ENCODE peak calls at places on chromosomes 12 and 14, in five cellular contexts. T is transverse colon, U is astrocyte, G is HCT116, P is tibial nerve. D is an unnamed sample.

GRCh38 chr12:62762645-62763044 is 172.3 kb downstream of the PPM1H start:
- DNase-seq in G (no peak), T (no peak), U (no peak), P (no peak), D (no peak)

GRCh38 chr14:72649603-72650227 is 244.2 kb downstream of the DPF3 start:
- DNase-seq in T (no peak), G (no peak), P (no peak), U (no peak), D (no peak)

GRCh38 chr12:62604856-62605255 is 138.2 kb downstream of the MON2 start:
- DNase-seq in T (no peak), U (peak; percentile 51), P (no peak), G (no peak), D (no peak)

GRCh38 chr12:45914090-45914489 is 76.3 kb downstream of the SCAF11 start:
- DNase-seq in T (no peak), G (no peak), P (no peak), U (peak; percentile 77), D (peak; percentile 68)

GRCh38 chr14:83297361-83297760 is 1763.7 kb upstream of the SEL1L start:
- DNase-seq in P (no peak), U (no peak), T (no peak), G (no peak), D (no peak)

GRCh38 chr12:47017901-47018479 is 61.4 kb upstream of the PCED1B start:
- DNase-seq in G (no peak), P (no peak), T (no peak), U (peak; percentile 62), D (no peak)

GRCh38 chr14:68088463-68088862 is 268.9 kb downstream of the RAD51B start:
- DNase-seq in P (no peak), T (no peak), G (peak; percentile 31), U (peak; percentile 71), D (no peak)

GRCh38 chr12:84134797-84135366 is 777.7 kb downstream of the SLC6A15 start:
- DNase-seq in U (no peak), P (no peak), G (no peak), T (no peak), D (no peak)

GRCh38 chr12:66467932-66468331 is 165.6 kb downstream of the HELB start:
- DNase-seq in P (no peak), T (no peak), U (no peak), G (peak; percentile 46), D (no peak)

GRCh38 chr12:4276524-4277204 is 3.1 kb downstream of the CCND2 start:
- DNase-seq in U (peak; percentile 65), G (peak; percentile 67), T (peak; percentile 90), P (peak; percentile 90), D (peak; percentile 7)

GRCh38 chr14:102939820-102940561 is 17.5 kb downstream of the AMN start:
- DNase-seq in U (no peak), P (no peak), T (peak; percentile 73), G (no peak), D (no peak)
- TF ChIP-seq CTCF in U (no peak), P (no peak), T (no peak), G (no peak), D (no peak)

DNA sequence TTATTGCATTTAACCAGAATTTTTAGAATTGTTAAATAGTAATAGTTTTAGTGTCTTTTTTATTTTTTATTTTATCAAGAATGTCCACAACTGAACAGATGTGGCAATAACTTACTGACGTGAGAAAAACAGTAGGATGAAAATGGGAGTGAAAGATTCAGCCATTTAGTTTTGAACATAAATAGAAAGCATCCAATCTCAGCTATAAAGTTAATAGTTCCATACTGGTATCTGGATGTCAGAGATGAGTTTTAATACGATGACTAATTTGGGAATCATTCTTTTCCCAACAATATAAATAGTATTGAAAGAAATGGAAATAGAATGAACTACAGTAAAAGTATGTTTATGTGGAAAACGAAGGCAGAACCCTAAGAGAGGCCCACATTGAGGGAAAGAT is 159.4 kb downstream of the EPS8 start:
- DNase-seq in G (no peak), U (peak; percentile 45), T (no peak), P (no peak), D (peak; percentile 78)
- H3K4me3 ChIP-seq in G (no peak overlapping the region), U (no peak overlapping the region), T (no peak overlapping the region), P (no peak overlapping the region), D (no peak overlapping the region)

DNA sequence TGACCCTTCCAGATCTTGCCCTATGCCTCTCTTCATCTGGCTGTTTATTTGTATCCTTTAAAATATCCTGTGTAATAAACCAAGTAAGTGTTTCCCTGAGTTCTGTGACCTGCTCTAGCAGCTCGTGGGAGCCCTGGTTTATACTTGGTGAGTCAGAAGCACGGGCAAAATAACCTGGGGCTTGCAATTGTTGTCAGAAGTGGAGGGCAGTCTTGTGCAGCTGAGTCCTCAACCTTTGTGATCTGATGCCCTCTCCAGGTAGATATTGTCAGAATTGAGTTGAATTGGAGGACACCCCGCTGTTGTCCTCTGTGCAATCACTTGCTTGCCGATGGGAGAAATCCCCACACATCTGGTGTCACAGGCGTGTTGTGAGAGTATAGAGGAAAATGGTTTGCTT is 62.5 kb upstream of the PRICKLE1 start:
- DNase-seq in T (no peak), U (no peak), P (no peak), G (no peak), D (no peak)
- TF ChIP-seq CTCF in T (no peak), U (no peak), P (no peak), G (no peak), D (no peak)

DNA sequence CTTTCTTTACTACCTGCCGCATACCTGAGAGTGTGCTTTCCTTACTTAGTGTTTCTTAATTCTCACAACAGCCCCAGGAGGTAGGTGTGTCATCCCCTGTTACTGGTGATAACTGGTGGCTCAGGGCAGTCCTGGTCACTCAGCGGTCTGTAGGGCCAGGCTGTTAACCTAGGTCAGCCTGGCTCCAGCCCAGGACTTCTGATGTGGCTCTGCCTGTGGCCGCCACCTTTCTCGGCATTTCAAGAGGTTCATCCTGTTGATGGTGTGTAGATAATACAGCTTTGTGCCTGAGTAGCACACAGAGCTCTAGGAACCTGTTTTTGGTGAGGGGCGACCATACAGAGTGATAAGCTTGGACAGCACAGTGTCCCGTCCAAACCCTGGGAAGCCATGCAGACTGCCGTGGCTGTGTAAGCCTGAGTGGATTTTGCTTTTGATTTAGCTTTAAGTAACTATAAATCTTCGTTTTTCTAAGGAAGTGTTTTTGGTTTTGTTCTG is 11.9 kb upstream of the DNAH10 start:
- DNase-seq in G (no peak), T (no peak), U (no peak), P (no peak), D (no peak)
- H3K4me3 ChIP-seq in G (no peak overlapping the region), T (no peak overlapping the region), U (no peak overlapping the region), P (no peak overlapping the region), D (no peak overlapping the region)

DNA sequence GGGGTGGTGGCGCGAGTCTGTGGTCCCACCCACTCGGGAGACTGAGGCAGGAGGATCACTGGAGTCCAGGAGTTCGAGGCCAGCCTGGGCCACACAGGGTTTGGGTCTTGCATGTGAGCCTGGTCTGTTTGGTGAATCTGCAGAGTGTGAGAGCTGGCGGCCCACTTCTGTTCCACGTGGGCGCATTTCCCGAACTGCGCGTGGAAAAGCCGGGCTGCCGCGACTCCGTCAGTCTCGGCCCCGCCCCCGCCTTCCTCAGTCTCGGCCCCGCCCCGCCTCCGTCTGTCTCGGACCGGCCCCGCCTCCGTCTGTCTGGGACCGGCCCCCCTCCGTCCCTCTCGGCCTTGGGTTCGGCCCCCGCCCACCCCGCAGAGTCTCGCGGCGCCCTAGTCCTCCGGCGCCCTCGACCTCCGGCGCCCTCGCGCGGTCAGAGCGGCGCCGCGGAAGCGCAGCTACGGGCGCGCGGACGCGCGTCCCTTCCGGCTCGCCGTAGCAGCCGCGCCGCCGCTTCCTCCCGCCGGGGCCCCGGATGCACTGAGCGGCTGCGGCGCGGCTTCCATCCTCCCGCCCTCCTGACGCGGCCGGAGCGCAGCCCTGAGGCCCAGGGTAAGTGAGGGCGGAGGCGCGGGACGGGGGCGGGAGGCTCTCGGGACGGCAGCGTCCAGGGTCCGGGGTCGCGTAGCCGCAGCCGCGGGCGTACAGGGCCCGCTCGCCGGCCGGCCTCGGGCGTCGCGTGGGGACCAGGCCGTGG is at the start of gene EP400:
- DNase-seq in G (peak; percentile 81), P (peak; percentile 96), T (peak; percentile 98), U (peak; percentile 78), D (peak; percentile 10)
- TF ChIP-seq CTCF in G (peak; percentile 39), P (peak; percentile 86), T (peak; percentile 21), U (no peak), D (peak; percentile 62)

GRCh38 chr12:53208435-53208834 is 1.4 kb upstream of the ITGB7 start:
- DNase-seq in P (no peak), T (no peak), G (no peak), U (no peak), D (no peak)

GRCh38 chr12:53205747-53206146 is 1.3 kb downstream of the ITGB7 start:
- DNase-seq in U (peak; percentile 82), G (no peak), T (peak; percentile 57), P (peak; percentile 46), D (no peak)

GRCh38 chr12:53204351-53204750 is 2.7 kb downstream of the ITGB7 start:
- DNase-seq in P (no peak), T (no peak), G (no peak), U (no peak), D (no peak)

GRCh38 chr12:53208877-53209463 is 1.9 kb upstream of the ITGB7 start:
- DNase-seq in T (no peak), P (no peak), U (no peak), G (no peak), D (no peak)

GRCh38 chr12:53207042-53207441 is at the start of gene ITGB7:
- DNase-seq in T (peak; percentile 81), P (no peak), G (no peak), U (no peak), D (no peak)
- H3K4me3 ChIP-seq in T (peak within 1 kb of the TSS; percentile 15), P (no peak within 1 kb of the TSS), G (no peak within 1 kb of the TSS), U (no peak within 1 kb of the TSS), D (no peak within 1 kb of the TSS)

DNA sequence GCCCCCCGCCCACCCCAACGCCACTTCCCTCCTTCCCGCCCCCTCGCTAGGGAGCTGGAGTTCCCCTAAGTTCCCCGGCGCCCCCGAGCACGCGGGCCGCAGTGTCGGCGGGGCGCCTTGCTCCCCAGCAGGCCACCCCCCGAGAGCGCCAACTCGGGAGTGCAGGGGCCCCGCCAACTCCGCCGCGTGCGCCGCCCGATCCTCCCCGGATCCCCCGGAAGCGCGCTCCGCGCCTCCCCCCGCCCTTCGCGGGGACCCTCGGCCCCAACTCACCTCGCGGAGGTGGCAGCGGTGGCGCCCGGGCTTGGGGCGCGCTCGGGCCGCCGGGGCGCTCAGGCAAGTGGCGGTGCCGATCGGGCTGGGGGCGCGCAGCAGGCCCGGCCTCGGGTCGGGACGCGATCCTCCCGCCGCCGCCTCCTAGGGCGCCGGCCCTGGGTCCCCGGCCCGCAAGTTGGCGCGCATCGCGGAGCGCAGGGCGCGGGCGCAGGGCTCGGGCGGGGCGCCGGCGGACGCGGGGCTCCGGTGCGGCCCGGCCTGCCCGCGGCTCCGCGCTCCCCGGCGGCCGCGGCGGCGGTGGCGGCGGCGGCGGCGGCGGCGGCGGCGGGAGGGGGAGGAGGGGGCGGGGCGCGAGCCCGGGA is at the start of gene NCOR2:
- DNase-seq in U (no peak), G (no peak), P (no peak), T (no peak), D (no peak)
- TF ChIP-seq CTCF in U (no peak), G (no peak), P (no peak), T (no peak), D (no peak)